ENCODE peak calls at places on chromosomes 6 and 20, in seven cellular contexts. One of them, this sample, is unnamed.

GRCh38 chr6:157264701-157265100 is 58.6 kb downstream of the TMEM242 start:
- DNase-seq in HT-29: no peak
- DNase-seq in fibroblast of pulmonary artery: no peak
- DNase-seq in neural crest cell: no peak
- DNase-seq in ovary: no peak
- DNase-seq in NCI-H510A treated with DMSO at 0.1 percent for 48 hours: no peak
- DNase-seq in amygdala: no peak
- DNase-seq in this sample: peak; percentile 81

GRCh38 chr6:75424610-75425548 is 68.7 kb downstream of the FILIP1 start:
- DNase-seq in HT-29: peak; percentile 7
- DNase-seq in fibroblast of pulmonary artery: no peak
- DNase-seq in neural crest cell: no peak
- DNase-seq in ovary: no peak
- DNase-seq in NCI-H510A treated with DMSO at 0.1 percent for 48 hours: no peak
- DNase-seq in amygdala: no peak
- DNase-seq in this sample: no peak

GRCh38 chr20:38779247-38780097 is 26.0 kb upstream of the PPP1R16B start:
- DNase-seq in HT-29: peak; percentile 83
- DNase-seq in fibroblast of pulmonary artery: no peak
- DNase-seq in neural crest cell: no peak
- DNase-seq in ovary: no peak
- DNase-seq in NCI-H510A treated with DMSO at 0.1 percent for 48 hours: no peak
- DNase-seq in amygdala: no peak
- DNase-seq in this sample: no peak

GRCh38 chr6:81822584-81822983 is 70.1 kb upstream of the TENT5A start:
- DNase-seq in HT-29: no peak
- DNase-seq in fibroblast of pulmonary artery: no peak
- DNase-seq in neural crest cell: no peak
- DNase-seq in ovary: no peak
- DNase-seq in NCI-H510A treated with DMSO at 0.1 percent for 48 hours: no peak
- DNase-seq in amygdala: no peak
- DNase-seq in this sample: no peak

GRCh38 chr20:43198607-43199006 is 8.9 kb upstream of the PTPRT start:
- DNase-seq in HT-29: no peak
- DNase-seq in fibroblast of pulmonary artery: no peak
- DNase-seq in neural crest cell: no peak
- DNase-seq in ovary: no peak
- DNase-seq in NCI-H510A treated with DMSO at 0.1 percent for 48 hours: no peak
- DNase-seq in amygdala: no peak
- DNase-seq in this sample: no peak

GRCh38 chr6:36893976-36894932 is 8.5 kb downstream of the C6orf89 start:
- DNase-seq in HT-29: no peak
- DNase-seq in fibroblast of pulmonary artery: no peak
- DNase-seq in neural crest cell: no peak
- DNase-seq in ovary: no peak
- DNase-seq in NCI-H510A treated with DMSO at 0.1 percent for 48 hours: no peak
- DNase-seq in amygdala: no peak
- DNase-seq in this sample: no peak

GRCh38 chr6:133630651-133631050 is 258.3 kb upstream of the TCF21 start:
- DNase-seq in HT-29: no peak
- DNase-seq in fibroblast of pulmonary artery: no peak
- DNase-seq in neural crest cell: no peak
- DNase-seq in ovary: no peak
- DNase-seq in NCI-H510A treated with DMSO at 0.1 percent for 48 hours: no peak
- DNase-seq in amygdala: no peak
- DNase-seq in this sample: no peak

GRCh38 chr20:24634855-24635254 is 165.4 kb downstream of the SYNDIG1 start:
- DNase-seq in HT-29: peak; percentile 45
- DNase-seq in fibroblast of pulmonary artery: peak; percentile 89
- DNase-seq in neural crest cell: no peak
- DNase-seq in ovary: no peak
- DNase-seq in NCI-H510A treated with DMSO at 0.1 percent for 48 hours: no peak
- DNase-seq in amygdala: peak; percentile 52
- DNase-seq in this sample: no peak

GRCh38 chr6:108585921-108586320 is 25.2 kb downstream of the FOXO3 start:
- DNase-seq in HT-29: no peak
- DNase-seq in fibroblast of pulmonary artery: no peak
- DNase-seq in neural crest cell: no peak
- DNase-seq in ovary: no peak
- DNase-seq in NCI-H510A treated with DMSO at 0.1 percent for 48 hours: no peak
- DNase-seq in amygdala: no peak
- DNase-seq in this sample: no peak

GRCh38 chr6:88220493-88220892 is 54.3 kb upstream of the CNR1 start:
- DNase-seq in HT-29: peak; percentile 28
- DNase-seq in fibroblast of pulmonary artery: peak; percentile 14
- DNase-seq in neural crest cell: peak; percentile 13
- DNase-seq in ovary: no peak
- DNase-seq in NCI-H510A treated with DMSO at 0.1 percent for 48 hours: peak; percentile 1
- DNase-seq in amygdala: no peak
- DNase-seq in this sample: no peak

GRCh38 chr6:110415297-110415916 is at the start of gene DDO:
- DNase-seq in HT-29: no peak
- DNase-seq in fibroblast of pulmonary artery: peak; percentile 34
- DNase-seq in neural crest cell: no peak
- DNase-seq in ovary: peak; percentile 43
- DNase-seq in NCI-H510A treated with DMSO at 0.1 percent for 48 hours: no peak
- DNase-seq in amygdala: peak; percentile 91
- DNase-seq in this sample: peak; percentile 94

GRCh38 chr6:97052152-97052787 is 127.7 kb downstream of the KLHL32 start:
- DNase-seq in HT-29: no peak
- DNase-seq in fibroblast of pulmonary artery: no peak
- DNase-seq in neural crest cell: no peak
- DNase-seq in ovary: no peak
- DNase-seq in NCI-H510A treated with DMSO at 0.1 percent for 48 hours: no peak
- DNase-seq in amygdala: peak; percentile 36
- DNase-seq in this sample: no peak

This sample was measured in NCI-H2029.